ENCODE peak calls at places on chromosomes 5 and 9, in five cellular contexts. Y is H9, H is trophoblast cell, U is IMR-90, S is mesenchymal stem cell. G is an unnamed sample.

GRCh38 chr5:102670224-102670836 is 84.8 kb upstream of the PAM start:
- DNase-seq in Y (peak; percentile 54), H (peak; percentile 50), U (no peak), S (no peak), G (no peak)

GRCh38 chr5:122138356-122138755 is 9.0 kb downstream of the ZNF474 start:
- DNase-seq in Y (no peak), H (no peak), U (no peak), S (no peak), G (no peak)

GRCh38 chr9:27033815-27034403 is 28.4 kb upstream of the LRRC19 start:
- DNase-seq in Y (no peak), H (peak; percentile 88), U (peak; percentile 53), S (peak; percentile 69), G (peak; percentile 24)

GRCh38 chr5:90131734-90132133 is 277.8 kb downstream of the CETN3 start:
- DNase-seq in Y (no peak), H (no peak), U (no peak), S (no peak), G (no peak)

GRCh38 chr5:74174366-74174765 is 466.2 kb downstream of the ENC1 start:
- DNase-seq in Y (no peak), H (peak; percentile 10), U (peak; percentile 51), S (no peak), G (no peak)

GRCh38 chr5:169626779-169627178 is 10.3 kb upstream of the DOCK2 start:
- DNase-seq in Y (no peak), H (no peak), U (peak; percentile 95), S (peak; percentile 80), G (no peak)

GRCh38 chr5:171494452-171495121 is 75.1 kb downstream of the FGF18 start:
- DNase-seq in Y (peak; percentile 85), H (peak; percentile 46), U (peak; percentile 59), S (peak; percentile 78), G (peak; percentile 67)

GRCh38 chr5:111159845-111160244 is 64.3 kb upstream of the CAMK4 start:
- DNase-seq in Y (no peak), H (no peak), U (no peak), S (no peak), G (no peak)

GRCh38 chr5:133086366-133086875 is 34.6 kb downstream of the HSPA4 start:
- DNase-seq in Y (no peak), H (no peak), U (no peak), S (no peak), G (no peak)

GRCh38 chr5:172235827-172236749 is 42.1 kb downstream of the EFCAB9 start:
- DNase-seq in Y (no peak), H (no peak), U (peak; percentile 36), S (no peak), G (no peak)

GRCh38 chr9:69961834-69962233 is 81.8 kb upstream of the MAMDC2 start:
- DNase-seq in Y (no peak), H (peak; percentile 97), U (no peak), S (no peak), G (no peak)

GRCh38 chr9:134339183-134339806 is 13.0 kb downstream of the RXRA start:
- DNase-seq in Y (no peak), H (no peak), U (peak; percentile 59), S (no peak), G (no peak)
- H4K91ac ChIP-seq in Y (no peak overlapping the region), H (no peak overlapping the region), U (no peak overlapping the region), S (no peak overlapping the region), G (peak overlapping the region; percentile 98)

GRCh38 chr5:178123094-178123986 is 7.5 kb upstream of the RMND5B start:
- DNase-seq in Y (no peak), H (no peak), U (no peak), S (no peak), G (no peak)

GRCh38 chr5:178123987-178124925 is 6.6 kb upstream of the RMND5B start:
- DNase-seq in Y (no peak), H (peak; percentile 88), U (no peak), S (no peak), G (no peak)

GRCh38 chr5:178126556-178126955 is 4.3 kb upstream of the RMND5B start:
- DNase-seq in Y (peak; percentile 92), H (no peak), U (no peak), S (no peak), G (peak; percentile 31)

GRCh38 chr5:178122346-178122745 is 8.5 kb upstream of the RMND5B start:
- DNase-seq in Y (no peak), H (no peak), U (no peak), S (no peak), G (no peak)

GRCh38 chr5:178125253-178125916 is 5.4 kb upstream of the RMND5B start:
- DNase-seq in Y (no peak), H (no peak), U (no peak), S (no peak), G (no peak)
- H2BK120ac ChIP-seq in Y (no peak overlapping the region), H (no peak overlapping the region), U (no peak overlapping the region), S (no peak overlapping the region), G (no peak overlapping the region)

GRCh38 chr9:89992326-89993208 is 387.8 kb downstream of the GADD45G start:
- DNase-seq in Y (no peak), H (peak; percentile 97), U (no peak), S (no peak), G (no peak)

GRCh38 chr9:89996717-89997116 is 391.9 kb downstream of the GADD45G start:
- DNase-seq in Y (no peak), H (no peak), U (no peak), S (no peak), G (no peak)

GRCh38 chr9:89996106-89996505 is 391.3 kb downstream of the GADD45G start:
- DNase-seq in Y (no peak), H (no peak), U (no peak), S (no peak), G (no peak)

GRCh38 chr9:89993678-89994630 is 389.1 kb downstream of the GADD45G start:
- DNase-seq in Y (no peak), H (peak; percentile 93), U (no peak), S (peak; percentile 52), G (no peak)

GRCh38 chr9:89994988-89995613 is 390.3 kb downstream of the GADD45G start:
- DNase-seq in Y (no peak), H (no peak), U (no peak), S (no peak), G (no peak)
- H4K91ac ChIP-seq in Y (no peak overlapping the region), H (peak overlapping the region; percentile 84), U (no peak overlapping the region), S (peak overlapping the region; percentile 32), G (no peak overlapping the region)

GRCh38 chr5:142411656-142412425 is 87.0 kb upstream of the SPRY4 start:
- DNase-seq in Y (no peak), H (no peak), U (no peak), S (no peak), G (no peak)

GRCh38 chr5:142405814-142406395 is 81.1 kb upstream of the SPRY4 start:
- DNase-seq in Y (no peak), H (no peak), U (no peak), S (no peak), G (no peak)

GRCh38 chr5:142409253-142409594 is 84.4 kb upstream of the SPRY4 start:
- DNase-seq in Y (no peak), H (no peak), U (no peak), S (no peak), G (no peak)

GRCh38 chr5:142411103-142411502 is 86.3 kb upstream of the SPRY4 start:
- DNase-seq in Y (no peak), H (no peak), U (no peak), S (no peak), G (no peak)

DNA sequence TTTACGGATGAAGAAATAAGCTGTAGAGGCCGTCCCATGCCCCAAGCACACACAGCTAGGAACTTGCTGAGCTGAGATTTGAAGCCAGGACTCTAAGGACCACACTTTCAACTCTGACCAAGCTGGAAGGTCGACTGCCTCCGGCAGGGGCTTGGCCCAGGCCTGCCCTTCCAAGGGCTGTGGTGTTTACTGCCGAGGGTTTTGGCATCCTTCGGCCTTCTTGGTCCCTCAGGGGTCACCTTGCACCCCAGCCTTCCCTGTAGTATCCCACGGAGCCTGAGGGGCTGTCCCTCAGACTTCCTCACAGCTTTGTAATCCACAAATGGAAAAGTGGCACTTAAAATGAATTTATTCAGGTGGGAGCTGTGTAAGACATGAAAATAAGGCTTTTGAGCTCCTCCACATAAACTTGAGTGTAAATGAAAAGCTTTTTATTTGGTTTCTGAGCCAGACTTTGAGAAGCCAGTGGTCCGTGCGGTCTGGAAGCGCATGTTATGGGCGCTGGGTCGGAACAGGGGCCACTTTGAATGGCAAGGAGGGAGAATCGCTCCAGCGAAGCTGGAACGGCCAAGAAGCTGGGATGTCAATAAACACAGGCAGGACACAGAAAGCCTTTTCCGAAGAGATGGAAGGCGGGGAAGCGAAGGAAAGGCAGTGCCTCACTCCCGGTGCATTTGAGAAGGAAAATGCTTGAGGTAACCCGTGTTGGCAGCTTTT is 83.9 kb upstream of the SPRY4 start:
- DNase-seq in Y (no peak), H (no peak), U (no peak), S (no peak), G (no peak)
- H2BK120ac ChIP-seq in Y (no peak overlapping the region), H (no peak overlapping the region), U (no peak overlapping the region), S (no peak overlapping the region), G (no peak overlapping the region)

GRCh38 chr5:176630681-176631222 is 277 bp downstream of the EIF4E1B start:
- DNase-seq in Y (no peak), H (no peak), U (no peak), S (no peak), G (no peak)
- H4K91ac ChIP-seq in Y (no peak overlapping the region), H (no peak overlapping the region), U (no peak overlapping the region), S (no peak overlapping the region), G (no peak overlapping the region)

GRCh38 chr9:38068616-38068865 is 486 bp downstream of the SHB start:
- DNase-seq in Y (no peak), H (peak; percentile 55), U (peak; percentile 59), S (peak; percentile 69), G (no peak)
- H2BK120ac ChIP-seq in Y (no peak overlapping the region), H (peak overlapping the region; percentile 42), U (no peak overlapping the region), S (peak overlapping the region; percentile 77), G (no peak overlapping the region)